ENCODE peak calls at places on chromosome 12, in eight cellular contexts. I, S, R, U, W, Q, T and K are unnamed samples.

GRCh38 chr12:101695698-101696097 is 1.7 kb upstream of the CHPT1 start:
- DNase-seq in I (no peak), S (no peak), R (no peak), U (no peak), W (no peak), Q (no peak), T (peak), K (no peak)

GRCh38 chr12:53381739-53382630 is 2.0 kb downstream of the SP1 start:
- DNase-seq in I (no peak), S (peak), R (peak), U (peak), W (no peak), Q (no peak), T (peak), K (peak)

GRCh38 chr12:124013073-124013472 is 40.1 kb downstream of the ZNF664 start:
- DNase-seq in I (no peak), S (no peak), R (no peak), U (no peak), W (no peak), Q (no peak), T (no peak), K (no peak)

GRCh38 chr12:116783503-116784237 is 45.6 kb downstream of the RNFT2 start:
- DNase-seq in I (no peak), S (no peak), R (no peak), U (no peak), W (no peak), Q (no peak), T (no peak), K (no peak)

GRCh38 chr12:95216704-95217376 is 427 bp downstream of the FGD6 start:
- DNase-seq in I (no peak), S (peak), R (no peak), U (no peak), W (no peak), Q (no peak), T (no peak), K (no peak)

GRCh38 chr12:54378791-54379400 is 5.6 kb downstream of the ZNF385A start:
- DNase-seq in I (no peak), S (peak), R (no peak), U (peak), W (no peak), Q (no peak), T (no peak), K (no peak)

GRCh38 chr12:54984602-54985376 is at the start of gene TESPA1:
- DNase-seq in I (peak), S (peak), R (no peak), U (no peak), W (no peak), Q (peak), T (no peak), K (peak)

GRCh38 chr12:68222336-68222735 is 3.3 kb downstream of the IL26 start:
- DNase-seq in I (no peak), S (no peak), R (no peak), U (no peak), W (no peak), Q (no peak), T (no peak), K (no peak)

GRCh38 chr12:59164991-59165718 is 244.9 kb upstream of the LRIG3 start:
- DNase-seq in I (no peak), S (peak), R (no peak), U (peak), W (peak), Q (no peak), T (peak), K (no peak)

GRCh38 chr12:58847876-58848600 is 72.3 kb downstream of the LRIG3 start:
- DNase-seq in I (no peak), S (no peak), R (no peak), U (no peak), W (no peak), Q (no peak), T (no peak), K (no peak)

GRCh38 chr12:4280351-4281163 is 7.0 kb downstream of the CCND2 start:
- DNase-seq in I (no peak), S (no peak), R (no peak), U (no peak), W (no peak), Q (no peak), T (no peak), K (no peak)

GRCh38 chr12:63930971-63931370 is 86.5 kb downstream of the SRGAP1 start:
- DNase-seq in I (no peak), S (no peak), R (no peak), U (no peak), W (no peak), Q (no peak), T (peak), K (no peak)

GRCh38 chr12:130712346-130713065 is 3.6 kb downstream of the RIMBP2 start:
- DNase-seq in I (no peak), S (no peak), R (no peak), U (no peak), W (no peak), Q (no peak), T (no peak), K (no peak)

GRCh38 chr12:92070054-92070863 is 75.4 kb downstream of the BTG1 start:
- DNase-seq in I (peak), S (no peak), R (no peak), U (no peak), W (no peak), Q (no peak), T (no peak), K (no peak)

GRCh38 chr12:115426732-115427131 is 742.8 kb upstream of the TBX3 start:
- DNase-seq in I (peak), S (no peak), R (no peak), U (no peak), W (no peak), Q (no peak), T (no peak), K (no peak)

GRCh38 chr12:106673151-106673550 is 90.3 kb downstream of the RFX4 start:
- DNase-seq in I (no peak), S (no peak), R (no peak), U (no peak), W (no peak), Q (no peak), T (no peak), K (no peak)

GRCh38 chr12:68628698-68629097 is 18.0 kb downstream of the RAP1B start:
- DNase-seq in I (no peak), S (no peak), R (no peak), U (no peak), W (no peak), Q (no peak), T (no peak), K (no peak)

GRCh38 chr12:6821271-6821673 is 349 bp upstream of the GPR162 start:
- DNase-seq in I (no peak), S (no peak), R (peak), U (peak), W (peak), Q (no peak), T (peak), K (peak)

GRCh38 chr12:62720661-62721330 is 214.2 kb downstream of the PPM1H start:
- DNase-seq in I (no peak), S (no peak), R (no peak), U (no peak), W (no peak), Q (no peak), T (peak), K (no peak)

GRCh38 chr12:104910196-104910840 is 47.8 kb downstream of the SLC41A2 start:
- DNase-seq in I (no peak), S (no peak), R (peak), U (no peak), W (peak), Q (no peak), T (peak), K (no peak)

GRCh38 chr12:68497702-68498101 is 113.0 kb upstream of the RAP1B start:
- DNase-seq in I (no peak), S (no peak), R (peak), U (peak), W (peak), Q (no peak), T (peak), K (no peak)

GRCh38 chr12:18556081-18556645 is 181.6 kb downstream of the PLCZ1 start:
- DNase-seq in I (no peak), S (no peak), R (no peak), U (no peak), W (no peak), Q (no peak), T (no peak), K (no peak)

GRCh38 chr12:124633954-124634352 is 66.5 kb upstream of the NCOR2 start:
- DNase-seq in I (no peak), S (no peak), R (no peak), U (no peak), W (no peak), Q (no peak), T (no peak), K (no peak)

GRCh38 chr12:1848741-1849140 is 28.4 kb downstream of the LRTM2 start:
- DNase-seq in I (no peak), S (no peak), R (no peak), U (no peak), W (no peak), Q (no peak), T (no peak), K (no peak)

GRCh38 chr12:23555808-23556207 is 393.7 kb downstream of the SOX5 start:
- DNase-seq in I (no peak), S (no peak), R (no peak), U (no peak), W (no peak), Q (no peak), T (no peak), K (no peak)

GRCh38 chr12:50572760-50573159 is 68.0 kb downstream of the DIP2B start:
- DNase-seq in I (no peak), S (no peak), R (no peak), U (no peak), W (no peak), Q (no peak), T (no peak), K (no peak)

GRCh38 chr12:67269632-67270578 is 747 bp downstream of the CAND1 start:
- DNase-seq in I (peak), S (peak), R (no peak), U (peak), W (no peak), Q (no peak), T (peak), K (peak)

GRCh38 chr12:77202457-77203060 is 137.2 kb upstream of the E2F7 start:
- DNase-seq in I (no peak), S (no peak), R (no peak), U (no peak), W (no peak), Q (no peak), T (peak), K (no peak)

DNA sequence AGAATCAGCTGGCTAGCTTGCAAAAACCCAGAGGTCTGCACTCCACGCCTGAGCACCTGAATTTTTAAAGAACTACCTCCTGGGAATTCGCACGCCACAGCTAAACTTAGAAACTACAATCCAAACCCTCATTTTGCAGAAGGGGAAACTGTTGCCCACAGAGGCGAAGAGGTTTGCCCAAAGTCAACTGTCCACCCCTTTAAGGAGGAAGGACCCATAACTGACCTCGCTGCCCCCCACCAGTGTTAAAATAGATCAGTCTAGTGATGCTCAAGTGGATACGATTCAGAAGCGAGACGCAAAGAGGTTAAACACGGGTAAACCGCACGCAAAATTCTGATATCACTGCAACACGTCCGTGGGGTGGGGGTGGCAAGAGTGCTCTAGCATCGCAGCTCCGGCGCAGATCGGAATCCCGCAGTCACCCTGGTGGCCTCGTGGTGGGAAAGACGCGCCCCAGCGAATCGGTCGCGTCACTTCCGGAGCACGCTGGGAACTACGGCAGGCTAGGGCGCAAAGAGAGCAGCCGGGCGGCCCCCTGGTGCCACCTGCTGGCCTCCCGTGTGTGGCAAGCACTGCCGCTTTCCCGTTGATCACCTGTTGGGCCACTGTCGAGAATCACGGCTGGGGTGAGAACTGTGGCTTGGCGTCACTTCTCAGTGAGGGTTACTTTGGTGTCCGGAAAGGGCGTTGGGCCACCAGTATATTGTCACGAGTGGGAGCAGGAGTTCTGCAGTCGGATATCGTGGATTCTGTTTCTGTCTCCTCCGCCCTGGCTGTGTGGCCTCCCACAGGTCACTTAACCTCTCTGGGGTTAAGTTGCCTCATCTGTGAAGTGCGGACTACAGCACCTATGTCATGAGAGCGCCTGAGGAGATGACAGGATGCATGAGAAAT is at the start of gene ALKBH2:
- DNase-seq in I (peak), S (peak), R (peak), U (peak), W (peak), Q (peak), T (peak), K (peak)
- H3K4me3 ChIP-seq in I (peak), S (peak), R (peak), U (peak), W (peak), Q (peak), T (peak), K (peak)

GRCh38 chr12:88544991-88545684 is 35.1 kb downstream of the KITLG start:
- DNase-seq in I (no peak), S (no peak), R (no peak), U (no peak), W (peak), Q (no peak), T (peak), K (no peak)
- H3K4me3 ChIP-seq in I (no peak), S (no peak), R (no peak), U (no peak), W (no peak), Q (no peak), T (no peak), K (no peak)

GRCh38 chr12:51818567-51819300 is 29.8 kb downstream of the FIGNL2 start:
- DNase-seq in I (no peak), S (no peak), R (peak), U (no peak), W (peak), Q (no peak), T (peak), K (no peak)
- H3K4me3 ChIP-seq in I (no peak), S (no peak), R (no peak), U (no peak), W (no peak), Q (no peak), T (peak), K (no peak)

DNA sequence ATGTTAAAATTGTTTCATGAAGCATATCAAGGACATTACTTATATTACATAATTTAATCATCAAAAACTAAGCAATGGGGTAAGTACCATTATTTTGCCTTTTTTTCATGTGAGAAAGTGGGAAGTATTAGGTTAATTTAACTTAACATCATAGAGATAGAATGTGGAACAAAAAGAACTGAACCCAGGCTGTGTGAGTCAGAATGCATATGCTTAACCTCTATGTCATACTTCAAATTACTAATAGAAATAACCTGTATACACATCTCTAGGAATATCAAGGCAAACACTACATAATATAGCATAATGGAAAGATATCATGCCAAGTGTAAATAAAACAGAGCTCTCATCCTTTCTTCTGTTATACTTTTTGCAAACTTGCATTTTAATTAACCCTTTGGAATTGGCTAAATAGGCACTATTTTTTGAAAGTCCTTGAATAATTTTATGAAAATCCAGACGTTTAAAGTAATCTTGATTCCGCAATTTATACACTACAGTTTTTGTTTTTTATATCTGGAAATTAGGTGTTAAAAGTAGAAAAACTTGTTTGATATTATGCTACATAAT is 777.7 kb downstream of the SLC6A15 start:
- DNase-seq in I (no peak), S (no peak), R (peak), U (no peak), W (no peak), Q (no peak), T (no peak), K (no peak)
- H3K4me3 ChIP-seq in I (no peak), S (no peak), R (no peak), U (no peak), W (no peak), Q (no peak), T (no peak), K (no peak)

DNA sequence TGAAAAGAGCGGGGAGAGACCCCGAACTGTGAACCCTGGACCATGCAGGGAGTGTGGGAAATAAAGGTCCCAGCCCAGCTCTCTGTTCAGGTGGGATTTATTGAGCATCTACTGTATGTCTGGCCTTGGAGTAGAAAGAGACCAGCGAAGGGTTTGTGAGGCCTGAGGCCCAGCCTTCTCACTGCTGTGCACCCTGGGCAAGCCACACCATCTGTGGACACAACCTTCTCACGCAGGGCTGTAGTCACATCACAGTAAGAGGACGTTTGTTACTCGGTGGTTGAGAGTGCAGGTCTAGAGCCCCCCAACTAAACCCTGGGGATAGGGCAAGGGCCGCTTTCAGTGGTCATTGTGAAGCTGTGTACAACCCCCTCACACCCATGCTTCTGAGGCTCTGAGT is 18.2 kb downstream of the FAM222A start:
- DNase-seq in I (peak), S (no peak), R (no peak), U (no peak), W (no peak), Q (no peak), T (no peak), K (no peak)
- H3K4me3 ChIP-seq in I (no peak), S (no peak), R (no peak), U (no peak), W (no peak), Q (no peak), T (no peak), K (no peak)

DNA sequence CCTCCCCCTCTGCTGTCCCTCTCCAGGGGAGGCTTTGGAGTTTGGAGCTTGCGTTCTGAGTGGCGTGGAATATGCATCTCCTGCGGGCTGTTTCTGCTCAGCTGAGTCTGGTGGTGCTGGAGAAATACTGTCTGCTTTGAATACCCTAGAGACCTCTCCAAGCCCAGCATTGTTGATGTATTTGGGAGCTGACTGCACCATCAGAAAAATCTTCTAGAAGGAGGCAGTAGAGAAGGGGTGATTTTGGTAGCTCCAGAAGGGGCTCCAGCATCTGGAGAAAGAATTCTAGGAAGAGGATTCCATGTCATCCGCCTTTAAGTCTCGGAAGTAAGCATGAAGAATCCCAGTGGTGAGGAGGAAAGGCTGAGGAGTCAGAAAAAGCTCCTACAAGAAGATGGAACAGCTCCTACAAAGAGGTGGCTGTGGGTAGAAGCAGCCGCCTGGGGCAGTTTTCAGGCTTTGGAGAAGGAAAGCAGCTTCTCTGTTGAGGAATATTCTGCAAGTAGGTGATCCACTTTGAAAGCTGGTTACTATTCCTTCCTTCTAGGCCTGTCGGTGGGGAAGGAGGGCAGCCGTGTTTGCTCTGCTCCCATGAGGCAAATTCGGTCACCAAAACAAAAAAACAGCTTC is 9.7 kb downstream of the MLXIP start:
- DNase-seq in I (no peak), S (no peak), R (no peak), U (no peak), W (no peak), Q (no peak), T (no peak), K (no peak)
- H3K4me3 ChIP-seq in I (no peak), S (no peak), R (no peak), U (no peak), W (no peak), Q (no peak), T (no peak), K (no peak)

GRCh38 chr12:43580601-43581000 is 28.6 kb upstream of the ADAMTS20 start:
- DNase-seq in I (no peak), S (no peak), R (no peak), U (no peak), W (no peak), Q (no peak), T (no peak), K (no peak)
- H3K4me3 ChIP-seq in I (no peak), S (no peak), R (no peak), U (no peak), W (no peak), Q (no peak), T (no peak), K (no peak)

GRCh38 chr12:5776091-5776490 is 169.0 kb downstream of the ANO2 start:
- DNase-seq in I (no peak), S (no peak), R (no peak), U (no peak), W (no peak), Q (no peak), T (no peak), K (no peak)

GRCh38 chr12:5768171-5768879 is 176.7 kb downstream of the ANO2 start:
- DNase-seq in I (no peak), S (no peak), R (no peak), U (no peak), W (no peak), Q (peak), T (no peak), K (no peak)

GRCh38 chr12:5768880-5769199 is 176.2 kb downstream of the ANO2 start:
- DNase-seq in I (no peak), S (no peak), R (no peak), U (no peak), W (no peak), Q (no peak), T (no peak), K (no peak)

GRCh38 chr12:5770727-5771126 is 174.3 kb downstream of the ANO2 start:
- DNase-seq in I (no peak), S (no peak), R (no peak), U (no peak), W (no peak), Q (no peak), T (no peak), K (no peak)

DNA sequence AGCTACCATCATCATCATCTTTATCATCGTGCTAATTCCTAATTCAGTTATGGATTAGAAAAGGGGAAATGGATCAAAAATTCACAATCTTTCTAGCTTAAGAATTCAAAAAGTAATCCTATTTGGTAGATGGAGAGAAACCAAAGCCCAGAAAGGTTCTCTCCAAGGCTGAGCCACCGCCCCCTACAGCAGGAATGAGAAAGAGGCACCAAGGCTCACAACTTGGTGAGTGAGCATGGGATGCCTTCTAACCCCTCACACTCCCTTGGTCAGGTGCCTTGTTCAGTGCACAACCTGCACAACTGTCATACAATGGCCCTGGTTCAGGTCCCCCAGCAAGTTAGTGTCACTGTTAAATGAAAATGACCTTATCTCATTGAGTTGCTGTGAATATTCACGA is 171.5 kb downstream of the ANO2 start:
- DNase-seq in I (no peak), S (no peak), R (no peak), U (no peak), W (no peak), Q (no peak), T (no peak), K (no peak)
- H3K4me3 ChIP-seq in I (no peak), S (no peak), R (no peak), U (no peak), W (no peak), Q (no peak), T (no peak), K (no peak)

GRCh38 chr12:113359939-113360748 is 1.8 kb downstream of the PLBD2 start:
- DNase-seq in I (no peak), S (no peak), R (peak), U (no peak), W (no peak), Q (no peak), T (peak), K (no peak)
- H3K4me3 ChIP-seq in I (no peak), S (peak), R (peak), U (no peak), W (peak), Q (peak), T (peak), K (no peak)